ENCODE peak calls at places on chromosomes 5 and 9, in ten cellular contexts. S is AG04450, R is body of pancreas, T is epithelial cell of esophagus, I is epithelial cell of proximal tubule, G is IMR-90, J is right lobe of liver, P is pancreas, V is AG10803, M is transverse colon. A is an unnamed sample.

GRCh38 chr9:115494958-115495690 is 377.2 kb upstream of the TNC start:
- DNase-seq in J (no peak), I (no peak), T (peak; percentile 43), M (no peak), P (no peak), R (no peak), G (peak; percentile 8), S (no peak), V (no peak), A (no peak)

GRCh38 chr5:27241564-27242257 is 203.3 kb upstream of the CDH9 start:
- DNase-seq in R (no peak), P (no peak), M (no peak), J (no peak), T (peak; percentile 93), G (peak; percentile 97), I (peak; percentile 96), S (peak; percentile 85), V (peak; percentile 96), A (peak; percentile 83)

GRCh38 chr9:136835162-136835931 is 6.9 kb upstream of the AJM1 start:
- DNase-seq in I (no peak), J (peak; percentile 45), M (no peak), G (no peak), T (no peak), R (no peak), P (no peak), V (no peak), S (no peak), A (no peak)

GRCh38 chr9:95570150-95570549 is 53.4 kb upstream of the PTCH1 start:
- DNase-seq in T (no peak), R (no peak), S (peak; percentile 4), G (peak; percentile 23), V (peak; percentile 57), P (no peak), M (no peak), J (no peak), I (no peak), A (no peak)

GRCh38 chr5:110880413-110880812 is 141.6 kb downstream of the SLC25A46 start:
- DNase-seq in M (no peak), T (peak; percentile 91), G (peak; percentile 92), V (peak; percentile 11), I (peak; percentile 94), P (no peak), S (peak; percentile 73), R (peak; percentile 9), J (peak; percentile 57), A (peak; percentile 75)

GRCh38 chr5:10424124-10424731 is 17.5 kb upstream of the ROPN1L start:
- DNase-seq in I (no peak), P (no peak), V (peak; percentile 48), S (no peak), R (peak; percentile 37), M (no peak), T (peak; percentile 22), J (no peak), G (peak; percentile 44), A (no peak)

GRCh38 chr5:124662261-124662781 is 84.1 kb downstream of the ZNF608 start:
- DNase-seq in S (no peak), P (no peak), T (peak; percentile 37), R (peak; percentile 36), I (no peak), G (no peak), M (peak; percentile 47), V (no peak), J (no peak), A (no peak)

GRCh38 chr9:117392992-117393391 is 21.9 kb downstream of the ASTN2 start:
- DNase-seq in T (no peak), V (no peak), G (no peak), J (no peak), S (no peak), R (peak; percentile 27), M (no peak), I (no peak), P (no peak), A (no peak)

GRCh38 chr9:69400470-69400869 is 75.5 kb downstream of the ENTREP1 start:
- DNase-seq in V (no peak), R (no peak), S (no peak), G (no peak), I (no peak), T (peak; percentile 43), J (no peak), M (no peak), P (no peak), A (no peak)

GRCh38 chr5:129460951-129461815 is 1.1 kb downstream of the ADAMTS19 start:
- DNase-seq in I (no peak), G (no peak), R (peak; percentile 50), V (no peak), M (peak; percentile 45), P (peak; percentile 47), J (no peak), S (no peak), T (peak; percentile 49), A (no peak)

GRCh38 chr5:111741270-111741669 is 15.7 kb downstream of the NREP start:
- DNase-seq in I (no peak), V (no peak), G (peak; percentile 65), R (no peak), M (no peak), J (no peak), T (peak; percentile 56), S (no peak), P (no peak), A (no peak)

GRCh38 chr5:112957970-112958773 is 18.4 kb upstream of the DCP2 start:
- DNase-seq in P (peak; percentile 71), I (peak; percentile 70), T (peak; percentile 93), M (peak; percentile 29), S (peak; percentile 86), V (peak; percentile 91), J (no peak), G (peak; percentile 98), R (peak; percentile 86), A (peak; percentile 95)

GRCh38 chr5:18299166-18299565 is 664.9 kb downstream of the TAF11L14 start:
- DNase-seq in T (no peak), S (no peak), I (no peak), M (no peak), V (no peak), J (no peak), P (no peak), G (no peak), R (no peak), A (no peak)

GRCh38 chr5:3796736-3797135 is 201.1 kb downstream of the IRX1 start:
- DNase-seq in R (no peak), V (no peak), T (no peak), I (no peak), P (no peak), S (no peak), J (no peak), M (no peak), G (no peak), A (no peak)

GRCh38 chr9:88387035-88387732 is 1.1 kb upstream of the SPIN1 start:
- DNase-seq in S (no peak), M (peak; percentile 74), T (peak; percentile 62), I (no peak), J (peak; percentile 83), R (peak; percentile 66), G (peak; percentile 55), V (peak; percentile 51), P (peak; percentile 56), A (no peak)

GRCh38 chr9:84174486-84174885 is 166.1 kb downstream of the SLC28A3 start:
- DNase-seq in G (no peak), T (no peak), P (no peak), R (no peak), V (peak; percentile 73), S (no peak), I (no peak), M (no peak), J (no peak), A (no peak)

GRCh38 chr5:179322071-179323025 is 22.9 kb downstream of the ADAMTS2 start:
- DNase-seq in R (no peak), M (no peak), P (no peak), S (no peak), I (no peak), J (peak; percentile 33), V (peak; percentile 73), T (no peak), G (no peak), A (no peak)

DNA sequence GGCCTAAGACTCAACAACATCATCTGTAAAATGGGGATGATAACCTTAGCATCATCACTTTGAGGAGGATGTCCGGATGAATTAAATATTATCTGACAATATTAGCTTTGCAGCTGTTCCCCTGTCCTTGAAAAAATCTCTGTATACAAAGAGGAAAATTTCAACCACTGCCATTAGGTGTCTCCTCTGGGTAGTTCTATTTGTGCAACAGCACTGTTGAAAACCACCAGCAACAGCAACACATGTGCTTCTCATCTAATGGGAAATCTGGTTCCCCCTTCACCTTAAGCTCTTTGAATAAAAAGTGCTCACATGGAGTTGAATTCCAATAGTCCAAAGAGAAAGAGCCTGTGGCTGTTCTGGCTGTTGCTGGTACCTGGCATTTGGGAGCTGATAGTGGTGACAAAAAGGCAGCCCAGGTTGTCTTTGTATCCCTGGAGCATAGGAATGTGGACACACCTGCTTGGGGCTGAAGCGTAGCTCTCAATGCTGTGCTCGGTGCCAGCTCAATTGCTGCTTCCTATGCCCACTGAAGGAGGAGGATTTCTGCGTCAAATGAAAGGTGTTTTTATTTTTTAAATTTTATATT is 322.1 kb upstream of the MSX2 start:
- DNase-seq in P (no peak), G (no peak), M (no peak), T (no peak), R (no peak), J (no peak), S (no peak), V (no peak), I (no peak), A (peak; percentile 40)
- TF ChIP-seq CTCF in P (no peak), G (no peak), M (no peak), T (no peak), R (no peak), J (no peak), S (peak; percentile 21), V (no peak), I (no peak), A (peak; percentile 15)

GRCh38 chr9:119722384-119722783 is 353.1 kb upstream of the BRINP1 start:
- DNase-seq in I (no peak), G (no peak), P (no peak), M (no peak), T (no peak), J (no peak), R (no peak), V (no peak), S (no peak), A (no peak)
- H3K4me3 ChIP-seq in I (no peak overlapping the region), G (no peak overlapping the region), P (no peak overlapping the region), M (no peak overlapping the region), T (no peak overlapping the region), J (no peak overlapping the region), R (no peak overlapping the region), V (no peak overlapping the region), S (no peak overlapping the region), A (no peak overlapping the region)

GRCh38 chr5:75438722-75439121 is 72.7 kb downstream of the CERT1 start:
- DNase-seq in G (no peak), I (no peak), M (no peak), J (no peak), T (peak; percentile 13), R (no peak), P (no peak), V (no peak), S (no peak), A (no peak)
- TF ChIP-seq CTCF in G (no peak), I (no peak), M (peak; percentile 8), J (no peak), T (no peak), R (peak; percentile 8), P (no peak), V (no peak), S (peak; percentile 3), A (no peak)

DNA sequence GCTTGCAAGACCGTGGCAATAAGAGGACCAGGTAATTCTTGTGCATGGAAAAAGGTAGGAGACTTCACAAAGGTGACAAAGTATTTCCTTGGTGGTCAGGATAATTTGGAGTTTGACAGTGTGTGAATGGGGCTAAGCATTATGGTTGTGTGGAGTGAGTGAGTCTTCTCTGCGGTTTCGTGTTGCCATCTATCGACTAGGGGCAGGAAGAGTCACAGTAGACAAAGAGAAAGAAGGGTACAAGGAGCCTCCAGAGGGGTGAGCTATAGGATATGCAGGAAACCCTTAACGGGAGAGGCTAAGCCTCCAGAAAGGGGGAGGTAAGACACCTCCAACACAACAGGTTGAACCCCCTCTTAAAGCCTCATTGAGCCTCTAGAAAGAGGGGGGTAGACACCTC is 64.0 kb upstream of the RANBP6 start:
- DNase-seq in T (no peak), V (no peak), M (no peak), J (no peak), R (no peak), G (no peak), I (no peak), P (no peak), S (no peak), A (no peak)
- H3K4me3 ChIP-seq in T (peak overlapping the region; percentile 50), V (peak overlapping the region; percentile 73), M (no peak overlapping the region), J (peak overlapping the region; percentile 54), R (no peak overlapping the region), G (no peak overlapping the region), I (peak overlapping the region; percentile 44), P (peak overlapping the region; percentile 47), S (peak overlapping the region; percentile 58), A (peak overlapping the region; percentile 32)